ENCODE peak calls at places on chromosomes 4 and X, in eight cellular contexts. J is T-cell; L is Calu3; Z is anterior cingulate cortex; R is cardiac fibroblast; X is putamen; N is natural killer cell treated with Interleukin-12 subunit alpha and Interleukin-12 subunit beta and Interleukin-15 and Interleukin-18, amount 100 ng/mL, for 72 hours; W is retina. F is an unnamed sample.

GRCh38 chr4:76634239-76634638 is 199.2 kb downstream of the SHROOM3 start:
- DNase-seq in X (no peak), W (no peak), Z (no peak), J (no peak), L (no peak), N (no peak), R (peak), F (no peak)

GRCh38 chrX:24113161-24113560 is 36.4 kb upstream of the ZFX start:
- DNase-seq in X (no peak), Z (no peak), R (no peak), L (no peak), W (no peak), J (no peak), N (no peak), F (no peak)

GRCh38 chr4:141158219-141158618 is 24.9 kb upstream of the RNF150 start:
- DNase-seq in L (no peak), X (no peak), Z (no peak), N (no peak), W (no peak), R (peak), J (no peak), F (no peak)

GRCh38 chr4:47531241-47531953 is 46.3 kb downstream of the ATP10D start:
- DNase-seq in N (peak), L (no peak), Z (no peak), R (peak), W (no peak), X (no peak), J (no peak), F (peak)

GRCh38 chr4:7195546-7196282 is 3.4 kb downstream of the SORCS2 start:
- DNase-seq in N (peak), W (no peak), R (peak), L (no peak), J (no peak), X (no peak), Z (no peak), F (no peak)

GRCh38 chr4:6012200-6012599 is 6.0 kb downstream of the C4orf50 start:
- DNase-seq in W (no peak), X (no peak), J (no peak), Z (no peak), L (no peak), R (no peak), N (no peak), F (no peak)

GRCh38 chr4:2049381-2049780 is 9.7 kb upstream of the NAT8L start:
- DNase-seq in R (no peak), J (no peak), X (no peak), Z (no peak), W (no peak), L (no peak), N (peak), F (no peak)

GRCh38 chr4:112403072-112403945 is 106.1 kb downstream of the ALPK1 start:
- DNase-seq in X (peak), N (no peak), Z (no peak), J (no peak), R (peak), L (no peak), W (peak), F (no peak)

GRCh38 chr4:170091069-170091696 is 1.4 kb upstream of the AADAT start:
- DNase-seq in W (no peak), L (peak), Z (no peak), N (no peak), X (no peak), R (no peak), J (no peak), F (no peak)

GRCh38 chr4:140168474-140168873 is 14.5 kb upstream of the MAML3 start:
- DNase-seq in N (no peak), J (no peak), R (peak), W (no peak), L (no peak), Z (no peak), X (no peak), F (no peak)

GRCh38 chr4:108834167-108834566 is 71.3 kb upstream of the ETNPPL start:
- DNase-seq in L (no peak), X (peak), R (peak), N (no peak), J (no peak), Z (no peak), W (no peak), F (no peak)

GRCh38 chr4:140233811-140234696 is 80.1 kb upstream of the MAML3 start:
- DNase-seq in L (no peak), W (no peak), R (peak), N (no peak), Z (no peak), X (no peak), J (no peak), F (no peak)

GRCh38 chr4:72430050-72430449 is 139.0 kb downstream of the ADAMTS3 start:
- DNase-seq in J (no peak), Z (no peak), L (no peak), W (no peak), N (no peak), X (no peak), R (no peak), F (no peak)